ENCODE peak calls at places on chromosomes 12 and 14, in four cellular contexts. One of them, this sample, is unnamed.

GRCh38 chr12:108702534-108702933 is 28.8 kb downstream of the CORO1C start:
- DNase-seq in H1: no peak
- DNase-seq in GM12878: no peak
- DNase-seq in HepG2: no peak
- DNase-seq in this sample: no peak

GRCh38 chr12:66166561-66166960 is 3.2 kb downstream of the TMBIM4 start:
- DNase-seq in HepG2: no peak
- DNase-seq in GM12878: no peak
- DNase-seq in H1: no peak
- DNase-seq in this sample: no peak

GRCh38 chr12:53205747-53206146 is 1.3 kb downstream of the ITGB7 start:
- DNase-seq in GM12878: peak; percentile 87
- DNase-seq in H1: no peak
- DNase-seq in HepG2: no peak
- DNase-seq in this sample: no peak

GRCh38 chr14:105187935-105188524 is 6.9 kb upstream of the NUDT14 start:
- DNase-seq in GM12878: no peak
- DNase-seq in H1: no peak
- DNase-seq in HepG2: no peak
- DNase-seq in this sample: no peak

GRCh38 chr14:65501328-65501727 is 88.8 kb downstream of the FUT8 start:
- DNase-seq in H1: no peak
- DNase-seq in GM12878: peak; percentile 51
- DNase-seq in HepG2: no peak
- DNase-seq in this sample: no peak

GRCh38 chr12:101671157-101671791 is 26.2 kb upstream of the CHPT1 start:
- DNase-seq in HepG2: no peak
- DNase-seq in GM12878: peak; percentile 36
- DNase-seq in H1: no peak
- DNase-seq in this sample: no peak

GRCh38 chr12:21301-22189 is 45.0 kb upstream of the IQSEC3 start:
- DNase-seq in HepG2: peak; percentile 10
- DNase-seq in H1: no peak
- DNase-seq in GM12878: peak; percentile 11
- DNase-seq in this sample: no peak

GRCh38 chr12:46430340-46430948 is 57.9 kb upstream of the SLC38A2 start:
- DNase-seq in H1: no peak
- DNase-seq in HepG2: peak; percentile 95
- DNase-seq in GM12878: peak; percentile 64
- DNase-seq in this sample: no peak

GRCh38 chr14:34665785-34666425 is 36.0 kb upstream of the SNX6 start:
- DNase-seq in GM12878: no peak
- DNase-seq in HepG2: no peak
- DNase-seq in H1: no peak
- DNase-seq in this sample: no peak

GRCh38 chr14:68551045-68551683 is 241.7 kb downstream of the ZFP36L1 start:
- DNase-seq in H1: peak; percentile 42
- DNase-seq in HepG2: no peak
- DNase-seq in GM12878: no peak
- DNase-seq in this sample: no peak

GRCh38 chr12:123762715-123763052 is 583 bp downstream of the DNAH10 start:
- DNase-seq in H1: no peak
- DNase-seq in HepG2: no peak
- DNase-seq in GM12878: no peak
- DNase-seq in this sample: no peak

GRCh38 chr12:55797068-55797467 is 20.5 kb downstream of the SARNP start:
- DNase-seq in H1: no peak
- DNase-seq in HepG2: peak; percentile 51
- DNase-seq in GM12878: no peak
- DNase-seq in this sample: peak; percentile 68

GRCh38 chr12:8156416-8156815 is 399 bp upstream of the ZNF705A start:
- DNase-seq in GM12878: no peak
- DNase-seq in HepG2: no peak
- DNase-seq in H1: no peak
- DNase-seq in this sample: no peak

GRCh38 chr12:23083267-23083666 is 458.3 kb downstream of the ETNK1 start:
- DNase-seq in GM12878: no peak
- DNase-seq in H1: no peak
- DNase-seq in HepG2: no peak
- DNase-seq in this sample: no peak

GRCh38 chr14:99891900-99892299 is 98.7 kb downstream of the EML1 start:
- DNase-seq in HepG2: no peak
- DNase-seq in H1: no peak
- DNase-seq in GM12878: no peak
- DNase-seq in this sample: no peak

GRCh38 chr12:1220127-1221092 is 229.4 kb downstream of the ERC1 start:
- DNase-seq in HepG2: peak; percentile 8
- DNase-seq in GM12878: no peak
- DNase-seq in H1: no peak
- DNase-seq in this sample: no peak

GRCh38 chr14:48008646-48009045 is 333.2 kb upstream of the MDGA2 start:
- DNase-seq in HepG2: no peak
- DNase-seq in GM12878: peak; percentile 28
- DNase-seq in H1: no peak
- DNase-seq in this sample: no peak

GRCh38 chr12:132488127-132489077 is 1.5 kb upstream of the FBRSL1 start:
- DNase-seq in HepG2: no peak
- DNase-seq in H1: no peak
- DNase-seq in GM12878: no peak
- DNase-seq in this sample: no peak

GRCh38 chr14:58151701-58152568 is at the start of gene ARMH4:
- DNase-seq in HepG2: peak; percentile 63
- DNase-seq in GM12878: no peak
- DNase-seq in H1: peak; percentile 86
- DNase-seq in this sample: peak; percentile 85

GRCh38 chr14:93961610-93962009 is 14.8 kb downstream of the ASB2 start:
- DNase-seq in H1: no peak
- DNase-seq in GM12878: no peak
- DNase-seq in HepG2: no peak
- DNase-seq in this sample: no peak

GRCh38 chr12:101567918-101568317 is 26.9 kb upstream of the MYBPC1 start:
- DNase-seq in HepG2: no peak
- DNase-seq in GM12878: no peak
- DNase-seq in H1: no peak
- DNase-seq in this sample: no peak

GRCh38 chr12:52636189-52636588 is 15.8 kb downstream of the KRT2 start:
- DNase-seq in H1: peak; percentile 35
- DNase-seq in GM12878: no peak
- DNase-seq in HepG2: no peak
- DNase-seq in this sample: no peak

GRCh38 chr14:35034440-35034833 is 11.6 kb upstream of the FAM177A1 start:
- DNase-seq in GM12878: no peak
- DNase-seq in H1: no peak
- DNase-seq in HepG2: no peak
- DNase-seq in this sample: no peak

GRCh38 chr12:6962285-6963015 is 8.0 kb downstream of the PHB2 start:
- DNase-seq in HepG2: no peak
- DNase-seq in H1: peak; percentile 82
- DNase-seq in GM12878: no peak
- DNase-seq in this sample: peak; percentile 35
- TF ChIP-seq TCF12 in HepG2: no peak
- TF ChIP-seq TCF12 in H1: no peak
- TF ChIP-seq TCF12 in GM12878: no peak
- TF ChIP-seq TCF12 in this sample: no peak

GRCh38 chr12:57488397-57489156 is 709 bp downstream of the MARS1 start:
- DNase-seq in H1: no peak
- DNase-seq in GM12878: no peak
- DNase-seq in HepG2: no peak
- DNase-seq in this sample: peak; percentile 58
- TF ChIP-seq TCF12 in H1: no peak
- TF ChIP-seq TCF12 in GM12878: peak; percentile 57
- TF ChIP-seq TCF12 in HepG2: no peak
- TF ChIP-seq TCF12 in this sample: no peak

DNA sequence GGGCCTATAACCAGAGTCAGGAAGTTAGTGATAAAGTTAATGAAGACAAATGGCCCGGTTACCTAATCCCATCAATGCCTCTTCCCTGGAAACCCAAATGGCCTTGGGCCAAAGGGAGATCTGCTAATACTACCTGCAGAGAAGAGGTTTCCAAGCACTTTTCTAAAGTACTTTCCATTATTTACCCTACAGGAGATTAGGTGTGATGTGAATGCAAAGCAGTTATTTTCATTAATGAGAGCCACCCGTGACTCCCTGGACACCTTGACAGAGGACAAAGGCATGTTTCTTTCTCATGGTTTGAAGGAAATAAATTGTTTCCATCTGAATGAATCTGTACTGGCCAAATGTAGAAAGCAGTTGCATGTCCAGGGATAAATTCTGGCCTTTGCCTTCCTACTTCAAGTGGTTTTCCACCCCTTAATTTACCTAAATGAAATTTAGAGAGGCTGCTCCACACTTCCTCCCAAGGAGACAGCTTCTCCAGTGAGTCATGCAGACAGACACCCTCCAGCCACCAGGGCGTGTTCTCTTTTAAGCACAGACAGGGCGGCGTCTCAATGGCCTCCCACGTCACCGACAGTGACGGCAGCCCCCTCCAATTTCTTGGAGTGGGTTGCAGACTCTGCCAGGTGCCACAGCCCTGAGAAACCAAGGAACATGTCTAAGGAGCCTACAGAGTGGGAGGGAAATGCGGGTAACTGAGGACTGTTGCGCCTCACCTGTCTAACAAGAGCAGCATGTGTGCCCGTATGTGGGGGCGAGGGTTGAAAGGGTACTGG is 43.9 kb upstream of the GNPNAT1 start:
- DNase-seq in HepG2: no peak
- DNase-seq in H1: no peak
- DNase-seq in GM12878: no peak
- DNase-seq in this sample: peak; percentile 63
- TF ChIP-seq TCF12 in HepG2: no peak
- TF ChIP-seq TCF12 in H1: no peak
- TF ChIP-seq TCF12 in GM12878: no peak
- TF ChIP-seq TCF12 in this sample: peak; percentile 59

GRCh38 chr14:60658909-60659585 is 9.8 kb upstream of the SIX1 start:
- DNase-seq in H1: no peak
- DNase-seq in GM12878: no peak
- DNase-seq in HepG2: peak; percentile 27
- DNase-seq in this sample: no peak
- TF ChIP-seq TCF12 in H1: no peak
- TF ChIP-seq TCF12 in GM12878: no peak
- TF ChIP-seq TCF12 in HepG2: no peak
- TF ChIP-seq TCF12 in this sample: no peak

This sample was measured in SK-N-SH.